ENCODE peak calls at places on chromosomes 13 and 19, in ten cellular contexts. B is cardiac fibroblast, T is cardiac muscle cell, G is NB4, U is suprapubic skin, F is GM12878, C is IMR-90, W is pancreas, R is Peyer's patch, V is psoas muscle. X is an unnamed sample.

GRCh38 chr13:39363393-39363792 is 239.6 kb downstream of the LHFPL6 start:
- DNase-seq in F (no peak), W (no peak), C (no peak), B (no peak), U (no peak), T (no peak), G (no peak), R (no peak), V (no peak), X (no peak)

GRCh38 chr19:13025819-13026477 is 30.7 kb downstream of the NFIX start:
- DNase-seq in T (no peak), R (no peak), W (no peak), B (no peak), U (no peak), F (no peak), G (no peak), V (no peak), C (no peak), X (no peak)

GRCh38 chr19:31377736-31378135 is 28.5 kb upstream of the TSHZ3 start:
- DNase-seq in W (no peak), G (no peak), B (peak; percentile 31), R (no peak), T (no peak), U (no peak), F (no peak), C (no peak), V (no peak), X (no peak)

GRCh38 chr13:52980695-52981094 is 47.9 kb upstream of the OLFM4 start:
- DNase-seq in T (no peak), R (no peak), W (no peak), V (no peak), U (no peak), B (no peak), C (no peak), F (no peak), G (no peak), X (peak; percentile 36)

GRCh38 chr19:54470991-54471782 is 1.9 kb downstream of the CDC42EP5 start:
- DNase-seq in T (no peak), B (no peak), U (peak; percentile 79), V (peak; percentile 59), R (peak; percentile 77), W (peak; percentile 67), F (no peak), C (no peak), G (no peak), X (peak; percentile 47)

GRCh38 chr13:40665061-40665753 is 1.2 kb downstream of the FOXO1 start:
- DNase-seq in U (no peak), G (peak; percentile 58), W (peak; percentile 42), R (peak; percentile 72), B (no peak), F (no peak), T (peak; percentile 68), C (no peak), V (peak; percentile 68), X (peak; percentile 43)

GRCh38 chr13:104580931-104581330 is 1514.7 kb upstream of the SLC10A2 start:
- DNase-seq in B (no peak), G (no peak), F (no peak), U (no peak), T (no peak), W (no peak), C (no peak), R (no peak), V (no peak), X (no peak)

GRCh38 chr19:44758596-44758995 is 10.1 kb downstream of the BCL3 start:
- DNase-seq in C (no peak), W (no peak), R (no peak), T (peak; percentile 19), G (no peak), U (no peak), V (no peak), F (no peak), B (peak; percentile 59), X (no peak)

GRCh38 chr13:19519049-19519448 is 42.3 kb downstream of the TPTE2 start:
- DNase-seq in U (no peak), T (no peak), C (no peak), G (no peak), B (no peak), V (no peak), W (no peak), F (no peak), R (no peak), X (no peak)
- H3K4me3 ChIP-seq in U (no peak overlapping the region), T (no peak overlapping the region), C (no peak overlapping the region), G (no peak overlapping the region), B (no peak overlapping the region), V (no peak overlapping the region), W (no peak overlapping the region), F (no peak overlapping the region), R (no peak overlapping the region), X (no peak overlapping the region)

GRCh38 chr13:72217142-72217541 is 350.1 kb upstream of the DACH1 start:
- DNase-seq in W (no peak), C (no peak), B (no peak), U (no peak), T (no peak), G (no peak), R (no peak), F (no peak), V (no peak), X (no peak)

GRCh38 chr13:72218966-72219365 is 352.0 kb upstream of the DACH1 start:
- DNase-seq in B (no peak), F (no peak), R (no peak), G (no peak), T (no peak), W (no peak), U (no peak), C (no peak), V (no peak), X (no peak)

DNA sequence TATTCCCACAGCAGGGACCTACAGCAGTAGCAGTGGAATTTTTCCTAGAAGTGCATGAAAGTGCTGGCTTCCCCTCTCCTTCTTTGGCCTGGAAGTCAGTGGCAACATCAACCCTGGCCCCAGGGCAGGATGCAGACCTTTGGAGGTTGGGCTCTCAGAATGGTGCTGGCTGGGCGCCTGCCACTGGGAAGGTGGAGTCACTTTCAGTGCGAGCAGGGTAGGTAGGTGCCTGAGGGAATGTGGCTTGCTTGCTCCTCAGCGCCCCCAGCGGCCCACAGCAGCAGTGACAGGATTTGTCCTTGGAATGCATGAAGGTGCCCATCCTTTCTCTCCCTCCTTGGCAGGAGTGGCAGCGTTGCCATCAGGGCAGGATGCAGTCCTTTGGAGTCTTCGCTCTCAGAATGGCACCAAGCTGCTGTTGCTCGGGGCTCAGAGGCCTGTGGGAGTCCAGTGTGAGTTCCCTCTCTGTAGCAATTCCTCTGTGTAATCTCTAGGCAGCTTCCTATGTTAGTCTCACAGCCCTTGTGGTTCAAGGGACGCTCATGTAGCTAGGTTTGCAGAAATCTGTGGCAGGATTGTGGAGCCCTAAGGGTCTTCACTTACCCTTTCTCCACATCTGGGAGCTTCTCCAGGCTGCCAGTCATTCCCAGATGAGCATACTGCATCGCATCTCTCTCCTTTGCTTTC is 354.4 kb upstream of the DACH1 start:
- DNase-seq in R (peak; percentile 60), C (no peak), U (peak; percentile 55), T (peak; percentile 22), F (no peak), B (peak; percentile 2), V (no peak), W (peak; percentile 41), G (peak; percentile 48), X (peak; percentile 66)
- TF ChIP-seq CTCF in R (peak; percentile 29), C (no peak), U (no peak), T (peak; percentile 32), F (peak; percentile 54), B (peak; percentile 62), V (peak; percentile 11), W (peak; percentile 53), G (peak; percentile 92), X (peak; percentile 78)

GRCh38 chr19:3150739-3151329 is 15.0 kb downstream of the GNA15 start:
- DNase-seq in U (no peak), R (no peak), T (no peak), V (no peak), G (no peak), B (no peak), C (no peak), W (no peak), F (no peak), X (no peak)

GRCh38 chr19:3149526-3150505 is 14.0 kb downstream of the GNA15 start:
- DNase-seq in V (no peak), R (no peak), G (no peak), B (no peak), T (no peak), W (no peak), U (no peak), F (no peak), C (no peak), X (no peak)

GRCh38 chr19:3153286-3154230 is 17.7 kb downstream of the GNA15 start:
- DNase-seq in F (no peak), W (no peak), T (no peak), B (no peak), C (no peak), R (no peak), U (no peak), G (no peak), V (no peak), X (no peak)

GRCh38 chr19:3152431-3152780 is 16.6 kb downstream of the GNA15 start:
- DNase-seq in V (no peak), B (no peak), W (no peak), G (no peak), F (no peak), U (no peak), C (no peak), R (no peak), T (no peak), X (no peak)

DNA sequence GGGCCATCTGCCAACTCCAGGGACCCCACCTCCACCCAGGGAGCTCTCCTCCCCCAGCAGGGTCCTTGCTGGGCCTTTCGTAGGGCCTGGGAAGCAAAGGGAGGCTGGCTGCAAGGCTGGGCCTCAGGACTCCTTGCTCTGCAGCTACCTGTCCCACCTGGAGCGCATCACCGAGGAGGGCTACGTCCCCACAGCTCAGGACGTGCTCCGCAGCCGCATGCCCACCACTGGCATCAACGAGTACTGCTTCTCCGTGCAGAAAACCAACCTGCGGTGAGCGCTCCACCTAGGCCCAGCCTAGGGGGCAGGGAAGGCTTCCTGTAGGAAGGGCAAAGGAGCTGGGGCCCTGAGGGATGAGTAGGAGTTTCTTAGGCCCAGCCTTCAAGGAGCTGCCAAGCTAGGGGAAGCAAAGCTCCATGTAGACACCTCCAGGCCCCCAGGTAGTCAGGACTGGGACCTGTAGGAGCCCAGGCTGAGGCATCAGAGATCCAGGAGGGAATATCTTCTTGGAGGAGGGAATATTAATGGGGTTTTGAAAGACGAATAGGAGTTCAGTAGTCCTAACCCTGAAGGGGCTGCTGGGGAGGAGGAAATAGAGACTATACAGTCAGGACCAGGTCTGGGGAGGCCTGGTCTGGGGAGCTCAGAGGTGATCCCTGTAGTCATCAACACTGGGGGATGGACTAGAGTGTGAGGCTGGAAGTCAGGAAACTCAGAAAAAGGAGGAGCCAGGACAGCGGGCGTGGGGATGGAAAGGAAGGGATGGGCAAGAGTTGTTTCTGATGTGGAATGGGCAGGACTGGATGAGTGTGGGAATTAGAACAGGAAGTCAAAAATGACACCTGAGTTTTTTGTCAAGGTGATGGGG is 16.0 kb downstream of the GNA15 start:
- DNase-seq in R (no peak), C (no peak), W (no peak), F (no peak), G (no peak), B (peak; percentile 33), V (no peak), T (no peak), U (no peak), X (peak; percentile 40)
- H3K4me3 ChIP-seq in R (no peak overlapping the region), C (no peak overlapping the region), W (no peak overlapping the region), F (no peak overlapping the region), G (no peak overlapping the region), B (no peak overlapping the region), V (no peak overlapping the region), T (no peak overlapping the region), U (no peak overlapping the region), X (no peak overlapping the region)

DNA sequence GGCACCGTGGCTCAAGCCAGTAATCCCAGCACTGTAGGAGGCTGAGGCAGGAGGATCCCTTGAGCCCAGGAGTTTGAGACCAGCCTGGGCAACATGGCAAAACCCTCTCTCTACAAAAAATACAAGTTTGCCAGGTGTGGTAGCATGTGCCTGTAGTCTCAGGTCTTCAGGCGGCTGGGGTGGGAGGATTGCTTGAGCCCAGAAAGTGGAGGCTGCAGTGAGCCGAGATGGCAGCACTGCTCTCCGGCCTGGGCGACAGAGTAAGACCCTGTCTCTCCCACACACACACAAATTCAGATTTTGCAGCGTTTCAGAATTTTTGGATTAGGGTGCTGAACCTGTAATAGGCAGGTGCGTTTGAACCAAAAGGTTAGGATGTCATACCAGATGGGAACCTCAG is 2.2 kb downstream of the RPS11 start:
- DNase-seq in B (no peak), T (no peak), R (no peak), V (no peak), F (no peak), W (no peak), G (no peak), C (no peak), U (no peak), X (no peak)
- TF ChIP-seq CTCF in B (no peak), T (no peak), R (no peak), V (no peak), F (no peak), W (no peak), G (no peak), C (no peak), U (no peak), X (no peak)